ENCODE peak calls at places on chromosome 7, in ten cellular contexts. One of them, this sample, is unnamed.

GRCh38 chr7:93212881-93213280 is 13.4 kb downstream of the HEPACAM2 start:
- DNase-seq in IMR-90: no peak
- DNase-seq in coronary artery: no peak
- DNase-seq in astrocyte of the cerebellum: no peak
- DNase-seq in fibroblast of pulmonary artery: no peak
- DNase-seq in endothelial cell: no peak
- DNase-seq in Peyer's patch: no peak
- DNase-seq in psoas muscle: no peak
- DNase-seq in lung: no peak
- DNase-seq in CD4-positive, alpha-beta T cell: no peak
- DNase-seq in this sample: no peak

GRCh38 chr7:132422502-132423101 is 153.7 kb downstream of the PLXNA4 start:
- DNase-seq in endothelial cell: no peak
- DNase-seq in CD4-positive, alpha-beta T cell: no peak
- DNase-seq in lung: no peak
- DNase-seq in Peyer's patch: no peak
- DNase-seq in IMR-90: no peak
- DNase-seq in astrocyte of the cerebellum: no peak
- DNase-seq in fibroblast of pulmonary artery: peak
- DNase-seq in coronary artery: no peak
- DNase-seq in psoas muscle: no peak
- DNase-seq in this sample: no peak

GRCh38 chr7:55366461-55367138 is 1.5 kb downstream of the LANCL2 start:
- DNase-seq in endothelial cell: peak
- DNase-seq in IMR-90: no peak
- DNase-seq in coronary artery: no peak
- DNase-seq in lung: no peak
- DNase-seq in psoas muscle: no peak
- DNase-seq in fibroblast of pulmonary artery: peak
- DNase-seq in Peyer's patch: no peak
- DNase-seq in astrocyte of the cerebellum: no peak
- DNase-seq in CD4-positive, alpha-beta T cell: peak
- DNase-seq in this sample: no peak

GRCh38 chr7:157132796-157133195 is 5.9 kb upstream of the UBE3C start:
- DNase-seq in IMR-90: no peak
- DNase-seq in lung: no peak
- DNase-seq in fibroblast of pulmonary artery: no peak
- DNase-seq in astrocyte of the cerebellum: no peak
- DNase-seq in endothelial cell: no peak
- DNase-seq in psoas muscle: no peak
- DNase-seq in Peyer's patch: no peak
- DNase-seq in coronary artery: no peak
- DNase-seq in CD4-positive, alpha-beta T cell: no peak
- DNase-seq in this sample: no peak

GRCh38 chr7:83663131-83663530 is 14.2 kb upstream of the SEMA3E start:
- DNase-seq in Peyer's patch: no peak
- DNase-seq in fibroblast of pulmonary artery: no peak
- DNase-seq in psoas muscle: no peak
- DNase-seq in IMR-90: no peak
- DNase-seq in astrocyte of the cerebellum: no peak
- DNase-seq in lung: no peak
- DNase-seq in coronary artery: no peak
- DNase-seq in endothelial cell: no peak
- DNase-seq in CD4-positive, alpha-beta T cell: no peak
- DNase-seq in this sample: no peak

GRCh38 chr7:129356176-129356575 is 78.1 kb upstream of the STRIP2 start:
- DNase-seq in lung: no peak
- DNase-seq in CD4-positive, alpha-beta T cell: no peak
- DNase-seq in Peyer's patch: no peak
- DNase-seq in endothelial cell: no peak
- DNase-seq in fibroblast of pulmonary artery: no peak
- DNase-seq in IMR-90: no peak
- DNase-seq in psoas muscle: no peak
- DNase-seq in coronary artery: no peak
- DNase-seq in astrocyte of the cerebellum: no peak
- DNase-seq in this sample: no peak

GRCh38 chr7:29807179-29807841 is 1.0 kb downstream of the WIPF3 start:
- DNase-seq in psoas muscle: peak
- DNase-seq in Peyer's patch: no peak
- DNase-seq in astrocyte of the cerebellum: no peak
- DNase-seq in CD4-positive, alpha-beta T cell: no peak
- DNase-seq in IMR-90: no peak
- DNase-seq in fibroblast of pulmonary artery: no peak
- DNase-seq in endothelial cell: peak
- DNase-seq in lung: no peak
- DNase-seq in coronary artery: peak
- DNase-seq in this sample: no peak

GRCh38 chr7:73599151-73599882 is 20.9 kb upstream of the TBL2 start:
- DNase-seq in CD4-positive, alpha-beta T cell: no peak
- DNase-seq in IMR-90: no peak
- DNase-seq in astrocyte of the cerebellum: no peak
- DNase-seq in fibroblast of pulmonary artery: no peak
- DNase-seq in Peyer's patch: no peak
- DNase-seq in lung: no peak
- DNase-seq in psoas muscle: no peak
- DNase-seq in endothelial cell: no peak
- DNase-seq in coronary artery: no peak
- DNase-seq in this sample: no peak

GRCh38 chr7:141301544-141301943 is 227.7 kb downstream of the TMEM178B start:
- DNase-seq in astrocyte of the cerebellum: no peak
- DNase-seq in CD4-positive, alpha-beta T cell: no peak
- DNase-seq in IMR-90: no peak
- DNase-seq in Peyer's patch: no peak
- DNase-seq in psoas muscle: no peak
- DNase-seq in fibroblast of pulmonary artery: no peak
- DNase-seq in lung: no peak
- DNase-seq in coronary artery: no peak
- DNase-seq in endothelial cell: no peak
- DNase-seq in this sample: no peak

GRCh38 chr7:139659922-139660316 is 117.9 kb downstream of the HIPK2 start:
- DNase-seq in lung: no peak
- DNase-seq in IMR-90: no peak
- DNase-seq in coronary artery: no peak
- DNase-seq in CD4-positive, alpha-beta T cell: no peak
- DNase-seq in astrocyte of the cerebellum: no peak
- DNase-seq in Peyer's patch: no peak
- DNase-seq in fibroblast of pulmonary artery: no peak
- DNase-seq in endothelial cell: no peak
- DNase-seq in psoas muscle: no peak
- DNase-seq in this sample: no peak

GRCh38 chr7:83210459-83210858 is 47.8 kb upstream of the PCLO start:
- DNase-seq in astrocyte of the cerebellum: no peak
- DNase-seq in coronary artery: no peak
- DNase-seq in lung: no peak
- DNase-seq in Peyer's patch: no peak
- DNase-seq in CD4-positive, alpha-beta T cell: no peak
- DNase-seq in endothelial cell: no peak
- DNase-seq in IMR-90: no peak
- DNase-seq in psoas muscle: no peak
- DNase-seq in fibroblast of pulmonary artery: no peak
- DNase-seq in this sample: no peak

GRCh38 chr7:93921607-93922446 is at the start of gene GNG11:
- DNase-seq in IMR-90: peak
- DNase-seq in coronary artery: peak
- DNase-seq in fibroblast of pulmonary artery: peak
- DNase-seq in Peyer's patch: peak
- DNase-seq in lung: peak
- DNase-seq in CD4-positive, alpha-beta T cell: no peak
- DNase-seq in astrocyte of the cerebellum: no peak
- DNase-seq in psoas muscle: peak
- DNase-seq in endothelial cell: peak
- DNase-seq in this sample: peak

GRCh38 chr7:44969049-44969700 is 9.6 kb downstream of the MYO1G start:
- DNase-seq in fibroblast of pulmonary artery: no peak
- DNase-seq in astrocyte of the cerebellum: no peak
- DNase-seq in endothelial cell: no peak
- DNase-seq in IMR-90: no peak
- DNase-seq in psoas muscle: no peak
- DNase-seq in CD4-positive, alpha-beta T cell: no peak
- DNase-seq in lung: no peak
- DNase-seq in coronary artery: peak
- DNase-seq in Peyer's patch: no peak
- DNase-seq in this sample: no peak

DNA sequence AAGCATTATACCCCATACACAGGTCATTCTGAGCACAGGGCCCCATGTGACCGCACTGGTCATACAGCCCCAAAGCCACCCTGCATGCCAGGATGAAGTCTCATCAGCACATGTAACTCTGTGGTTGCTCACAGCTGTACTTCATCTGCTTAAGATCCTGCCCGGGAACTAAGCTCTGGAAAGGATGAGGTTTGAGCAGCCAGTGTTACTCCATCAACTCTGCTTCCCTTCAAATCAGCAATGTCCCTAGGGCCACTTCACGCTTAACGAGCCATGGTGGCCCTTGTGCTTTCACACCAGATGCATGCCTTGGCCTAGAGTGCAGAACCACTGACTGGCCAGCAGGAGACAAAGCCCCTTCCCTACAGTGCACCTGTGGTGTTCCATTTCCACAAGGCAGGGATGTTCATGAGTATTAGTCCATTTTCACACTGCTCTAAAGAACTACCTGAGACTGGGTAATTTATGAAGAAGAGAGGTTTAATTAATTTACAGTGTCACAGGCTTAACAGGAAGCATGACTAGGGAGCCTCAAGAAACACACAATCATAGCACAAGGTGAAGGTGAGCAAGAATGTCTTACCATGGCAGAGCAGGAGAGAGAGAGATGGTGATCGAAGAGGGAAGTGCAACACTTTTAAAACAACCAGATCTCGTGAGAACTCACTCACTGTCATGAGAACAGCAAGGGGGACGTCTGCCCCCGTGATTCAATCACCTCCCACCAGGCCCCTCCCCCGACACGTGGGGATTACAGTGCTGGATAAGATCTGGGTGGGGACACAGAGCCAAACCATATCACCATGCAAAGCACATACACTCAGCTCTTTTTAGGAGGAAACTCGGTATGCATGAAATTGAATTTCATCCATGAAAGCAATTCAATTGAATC is 149.0 kb upstream of the CDCA7L start:
- DNase-seq in Peyer's patch: no peak
- DNase-seq in astrocyte of the cerebellum: no peak
- DNase-seq in CD4-positive, alpha-beta T cell: no peak
- DNase-seq in lung: no peak
- DNase-seq in IMR-90: peak
- DNase-seq in psoas muscle: no peak
- DNase-seq in fibroblast of pulmonary artery: no peak
- DNase-seq in endothelial cell: no peak
- DNase-seq in coronary artery: peak
- DNase-seq in this sample: peak
- TF ChIP-seq CTCF in Peyer's patch: no peak
- TF ChIP-seq CTCF in astrocyte of the cerebellum: peak
- TF ChIP-seq CTCF in CD4-positive, alpha-beta T cell: no peak
- TF ChIP-seq CTCF in lung: no peak
- TF ChIP-seq CTCF in IMR-90: no peak
- TF ChIP-seq CTCF in psoas muscle: no peak
- TF ChIP-seq CTCF in fibroblast of pulmonary artery: no peak
- TF ChIP-seq CTCF in endothelial cell: peak
- TF ChIP-seq CTCF in coronary artery: no peak
- TF ChIP-seq CTCF in this sample: peak

GRCh38 chr7:95845007-95845406 is 72.7 kb downstream of the DYNC1I1 start:
- DNase-seq in fibroblast of pulmonary artery: peak
- DNase-seq in CD4-positive, alpha-beta T cell: no peak
- DNase-seq in astrocyte of the cerebellum: no peak
- DNase-seq in IMR-90: no peak
- DNase-seq in psoas muscle: no peak
- DNase-seq in endothelial cell: no peak
- DNase-seq in Peyer's patch: no peak
- DNase-seq in coronary artery: no peak
- DNase-seq in lung: no peak
- DNase-seq in this sample: no peak

GRCh38 chr7:95847061-95847460 is 74.7 kb downstream of the DYNC1I1 start:
- DNase-seq in Peyer's patch: no peak
- DNase-seq in coronary artery: no peak
- DNase-seq in IMR-90: no peak
- DNase-seq in lung: no peak
- DNase-seq in fibroblast of pulmonary artery: no peak
- DNase-seq in astrocyte of the cerebellum: no peak
- DNase-seq in psoas muscle: no peak
- DNase-seq in CD4-positive, alpha-beta T cell: no peak
- DNase-seq in endothelial cell: no peak
- DNase-seq in this sample: no peak

GRCh38 chr7:95843286-95843685 is 70.9 kb downstream of the DYNC1I1 start:
- DNase-seq in coronary artery: no peak
- DNase-seq in fibroblast of pulmonary artery: peak
- DNase-seq in lung: no peak
- DNase-seq in Peyer's patch: no peak
- DNase-seq in CD4-positive, alpha-beta T cell: no peak
- DNase-seq in psoas muscle: no peak
- DNase-seq in endothelial cell: no peak
- DNase-seq in IMR-90: no peak
- DNase-seq in astrocyte of the cerebellum: no peak
- DNase-seq in this sample: no peak

GRCh38 chr7:95840953-95841950 is 68.9 kb downstream of the DYNC1I1 start:
- DNase-seq in coronary artery: no peak
- DNase-seq in astrocyte of the cerebellum: no peak
- DNase-seq in fibroblast of pulmonary artery: no peak
- DNase-seq in IMR-90: no peak
- DNase-seq in Peyer's patch: no peak
- DNase-seq in endothelial cell: no peak
- DNase-seq in psoas muscle: no peak
- DNase-seq in lung: no peak
- DNase-seq in CD4-positive, alpha-beta T cell: no peak
- DNase-seq in this sample: no peak
- TF ChIP-seq CTCF in coronary artery: no peak
- TF ChIP-seq CTCF in astrocyte of the cerebellum: peak
- TF ChIP-seq CTCF in fibroblast of pulmonary artery: peak
- TF ChIP-seq CTCF in IMR-90: no peak
- TF ChIP-seq CTCF in Peyer's patch: no peak
- TF ChIP-seq CTCF in endothelial cell: peak
- TF ChIP-seq CTCF in psoas muscle: no peak
- TF ChIP-seq CTCF in lung: no peak
- TF ChIP-seq CTCF in CD4-positive, alpha-beta T cell: no peak
- TF ChIP-seq CTCF in this sample: peak

GRCh38 chr7:1544896-1545416 is 11.0 kb downstream of the TMEM184A start:
- DNase-seq in psoas muscle: peak
- DNase-seq in endothelial cell: no peak
- DNase-seq in coronary artery: no peak
- DNase-seq in fibroblast of pulmonary artery: no peak
- DNase-seq in lung: no peak
- DNase-seq in CD4-positive, alpha-beta T cell: no peak
- DNase-seq in IMR-90: no peak
- DNase-seq in astrocyte of the cerebellum: no peak
- DNase-seq in Peyer's patch: no peak
- DNase-seq in this sample: no peak
- TF ChIP-seq CTCF in psoas muscle: no peak
- TF ChIP-seq CTCF in endothelial cell: no peak
- TF ChIP-seq CTCF in coronary artery: no peak
- TF ChIP-seq CTCF in fibroblast of pulmonary artery: no peak
- TF ChIP-seq CTCF in lung: no peak
- TF ChIP-seq CTCF in CD4-positive, alpha-beta T cell: no peak
- TF ChIP-seq CTCF in IMR-90: no peak
- TF ChIP-seq CTCF in astrocyte of the cerebellum: no peak
- TF ChIP-seq CTCF in Peyer's patch: no peak
- TF ChIP-seq CTCF in this sample: no peak

DNA sequence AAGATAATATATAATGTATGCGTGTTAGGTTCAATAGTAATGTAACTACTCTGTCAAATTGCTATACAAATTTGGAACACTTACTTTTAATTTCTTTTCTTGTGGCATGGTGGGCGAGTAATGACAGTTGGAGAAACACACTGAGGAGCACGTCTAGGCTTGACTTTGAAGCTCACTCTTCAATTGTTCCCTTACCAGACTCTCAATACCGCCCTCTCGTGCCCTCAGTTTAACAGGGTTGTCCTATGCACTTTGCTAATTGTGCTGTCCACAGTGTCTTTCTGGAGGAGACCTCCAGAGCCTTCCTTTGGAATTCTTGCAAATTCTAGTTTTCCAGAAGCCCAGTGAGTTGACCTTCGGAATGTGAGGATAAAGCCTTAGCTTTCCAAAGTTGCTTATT is 107.2 kb upstream of the RELN start:
- DNase-seq in Peyer's patch: no peak
- DNase-seq in endothelial cell: peak
- DNase-seq in lung: no peak
- DNase-seq in coronary artery: no peak
- DNase-seq in astrocyte of the cerebellum: no peak
- DNase-seq in IMR-90: peak
- DNase-seq in fibroblast of pulmonary artery: peak
- DNase-seq in psoas muscle: no peak
- DNase-seq in CD4-positive, alpha-beta T cell: no peak
- DNase-seq in this sample: no peak
- TF ChIP-seq CTCF in Peyer's patch: no peak
- TF ChIP-seq CTCF in endothelial cell: no peak
- TF ChIP-seq CTCF in lung: no peak
- TF ChIP-seq CTCF in coronary artery: no peak
- TF ChIP-seq CTCF in astrocyte of the cerebellum: peak
- TF ChIP-seq CTCF in IMR-90: peak
- TF ChIP-seq CTCF in fibroblast of pulmonary artery: peak
- TF ChIP-seq CTCF in psoas muscle: no peak
- TF ChIP-seq CTCF in CD4-positive, alpha-beta T cell: no peak
- TF ChIP-seq CTCF in this sample: no peak

This sample was measured in glutamatergic neuron.